ENCODE peak calls at places on chromosomes 3 and 15, in five cellular contexts. K is H9, G is IMR-90, Y is H1, B is mesenchymal stem cell. V is an unnamed sample.

GRCh38 chr3:35644461-35644860 is 5.1 kb downstream of the ARPP21 start:
- DNase-seq in K (no peak), G (no peak), Y (no peak), B (no peak), V (no peak)

GRCh38 chr3:128283429-128283828 is 130.1 kb downstream of the EEFSEC start:
- DNase-seq in K (peak; percentile 15), G (no peak), Y (no peak), B (no peak), V (no peak)

GRCh38 chr3:31235062-31235704 is 297.5 kb upstream of the STT3B start:
- DNase-seq in K (no peak), G (no peak), Y (no peak), B (no peak), V (no peak)

GRCh38 chr15:62301993-62302665 is 137.0 kb upstream of the C2CD4B start:
- DNase-seq in K (no peak), G (peak; percentile 1), Y (no peak), B (peak; percentile 17), V (no peak)

GRCh38 chr3:27165348-27165747 is 203.8 kb downstream of the NEK10 start:
- DNase-seq in K (no peak), G (peak; percentile 42), Y (no peak), B (peak; percentile 71), V (no peak)

GRCh38 chr3:95438274-95438673 is 1375.4 kb downstream of the NSUN3 start:
- DNase-seq in K (no peak), G (no peak), Y (no peak), B (no peak), V (no peak)

GRCh38 chr15:39641187-39641889 is 60.5 kb downstream of the THBS1 start:
- DNase-seq in K (no peak), G (peak; percentile 48), Y (no peak), B (peak; percentile 22), V (no peak)

GRCh38 chr3:165640970-165641369 is 196.3 kb downstream of the BCHE start:
- DNase-seq in K (no peak), G (no peak), Y (no peak), B (no peak), V (no peak)

GRCh38 chr15:70579766-70580165 is 183.6 kb downstream of the UACA start:
- DNase-seq in K (no peak), G (no peak), Y (no peak), B (no peak), V (no peak)

GRCh38 chr3:71423151-71423906 is 160.2 kb downstream of the FOXP1 start:
- DNase-seq in K (no peak), G (no peak), Y (no peak), B (no peak), V (no peak)

GRCh38 chr15:64894395-64895056 is 17.2 kb upstream of the ANKDD1A start:
- DNase-seq in K (peak; percentile 75), G (no peak), Y (no peak), B (no peak), V (no peak)

GRCh38 chr15:26378304-26378703 is 394.6 kb downstream of the GABRB3 start:
- DNase-seq in K (no peak), G (no peak), Y (no peak), B (no peak), V (no peak)

GRCh38 chr3:95184038-95184437 is 1121.2 kb downstream of the NSUN3 start:
- DNase-seq in K (peak; percentile 23), G (no peak), Y (no peak), B (no peak), V (no peak)

GRCh38 chr15:93159892-93160398 is 70.9 kb upstream of the RGMA start:
- DNase-seq in K (no peak), G (no peak), Y (no peak), B (no peak), V (no peak)

GRCh38 chr3:18379647-18380046 is 45.5 kb downstream of the SATB1 start:
- DNase-seq in K (peak; percentile 33), G (no peak), Y (no peak), B (no peak), V (no peak)

GRCh38 chr3:51709004-51709420 is 2.1 kb downstream of the GRM2 start:
- DNase-seq in K (peak; percentile 25), G (no peak), Y (no peak), B (no peak), V (no peak)

GRCh38 chr15:64634020-64634419 is 141.4 kb downstream of the RBPMS2 start:
- DNase-seq in K (no peak), G (no peak), Y (no peak), B (peak; percentile 53), V (peak; percentile 15)

GRCh38 chr3:68468695-68469375 is 463.5 kb downstream of the TAFA4 start:
- DNase-seq in K (no peak), G (no peak), Y (no peak), B (no peak), V (no peak)

DNA sequence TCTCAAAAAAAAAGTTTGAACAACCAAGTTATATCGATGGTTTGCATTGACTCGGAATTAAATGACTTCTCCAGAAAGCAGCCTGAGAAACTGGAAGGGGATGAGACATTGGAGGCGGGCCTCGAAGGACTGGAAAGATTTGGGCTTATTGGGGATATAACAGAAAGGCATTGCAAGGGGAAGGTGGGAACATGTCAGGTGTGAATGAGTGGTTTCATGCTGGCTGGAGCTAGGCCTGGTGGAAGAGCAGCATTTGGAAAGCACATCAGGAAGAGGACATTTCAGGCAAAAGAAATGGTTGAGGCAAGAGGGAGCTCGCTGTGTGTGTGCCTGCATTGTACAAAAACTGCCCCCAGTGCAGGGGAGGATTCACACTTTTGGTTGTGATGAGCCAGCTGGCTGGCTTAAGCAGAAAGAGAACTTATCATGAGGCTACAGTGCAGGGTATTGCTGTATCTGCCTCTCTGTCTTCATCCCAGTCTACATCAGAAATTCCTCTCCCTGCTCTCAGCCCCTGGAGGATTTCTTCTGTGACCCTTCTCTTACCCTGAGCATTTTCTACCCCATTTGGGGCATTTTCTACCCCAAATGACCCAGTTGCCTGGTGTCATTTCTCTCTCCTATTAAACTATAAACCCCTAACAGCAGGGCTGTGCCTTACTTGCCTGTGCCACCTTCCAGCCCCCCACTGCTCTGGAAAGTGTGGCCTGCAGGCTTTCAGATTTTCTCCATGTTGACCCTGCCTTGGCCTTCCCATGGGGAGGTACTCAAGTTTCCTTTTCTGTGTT is 64.5 kb upstream of the FLNB start:
- DNase-seq in K (no peak), G (no peak), Y (no peak), B (no peak), V (no peak)
- H3K14ac ChIP-seq in K (no peak overlapping the region), G (no peak overlapping the region), Y (no peak overlapping the region), B (no peak overlapping the region), V (no peak overlapping the region)

DNA sequence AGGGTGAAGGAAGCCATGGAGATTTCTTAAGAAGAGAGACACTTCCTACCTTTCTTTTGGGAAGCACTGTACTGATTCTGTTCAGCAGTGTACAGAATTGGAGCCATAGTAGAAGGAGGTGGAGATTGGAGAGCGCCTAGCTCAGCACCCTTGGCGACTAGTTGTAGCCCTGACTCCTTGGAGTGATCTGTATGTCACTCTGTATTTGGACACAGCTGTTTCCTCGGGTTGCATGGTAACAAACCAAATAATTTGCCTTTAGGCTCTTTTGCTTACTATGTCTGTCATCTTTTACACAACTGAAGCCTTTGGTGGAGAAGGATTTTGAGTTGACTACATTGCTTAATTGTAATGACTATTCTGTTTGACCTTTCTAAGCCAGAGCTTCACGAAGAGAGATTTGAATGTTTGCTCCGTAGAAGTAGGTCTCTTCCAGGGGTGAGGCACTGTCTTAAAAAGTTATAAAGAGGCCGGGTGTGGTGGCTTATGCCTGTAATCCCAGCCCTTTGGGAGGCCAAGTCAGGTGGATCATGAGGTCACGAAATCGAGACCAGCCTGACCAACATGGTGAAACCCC is 77.1 kb downstream of the AKAP13 start:
- DNase-seq in K (no peak), G (no peak), Y (no peak), B (peak; percentile 86), V (no peak)
- H3K4ac ChIP-seq in K (no peak overlapping the region), G (no peak overlapping the region), Y (no peak overlapping the region), B (no peak overlapping the region), V (no peak overlapping the region)

DNA sequence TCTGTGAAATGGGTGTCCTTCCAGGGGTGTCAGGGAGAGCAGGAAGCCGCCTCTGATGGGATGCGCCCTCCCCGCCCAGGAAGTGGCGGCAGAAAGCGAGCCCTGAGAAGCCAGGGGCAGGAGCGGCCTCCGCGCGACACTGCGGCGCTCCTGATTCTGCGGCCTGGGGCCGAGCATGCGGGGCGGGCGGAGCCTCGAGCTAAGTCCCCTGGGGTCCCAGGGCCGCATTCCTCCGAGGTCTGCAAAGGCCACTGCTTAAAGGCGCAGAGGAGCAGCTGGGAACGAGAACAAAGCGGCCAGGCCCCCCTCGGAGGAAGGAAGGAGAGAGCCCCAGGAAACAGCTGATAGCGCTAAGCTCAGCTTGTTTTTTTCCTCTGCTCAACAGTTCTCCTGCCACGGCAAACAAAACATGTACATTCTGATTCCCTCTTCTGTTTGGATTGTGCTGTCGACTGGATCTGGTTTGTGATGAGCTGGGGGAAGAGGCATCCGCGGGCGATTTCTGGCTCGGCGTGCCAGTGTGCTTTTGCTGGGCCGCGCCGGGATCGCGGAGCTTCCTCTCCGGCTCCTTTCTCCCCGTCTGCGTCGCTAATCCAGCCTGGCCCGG is 34.1 kb downstream of the GRK7 start:
- DNase-seq in K (peak; percentile 85), G (peak; percentile 7), Y (peak; percentile 63), B (peak; percentile 54), V (peak; percentile 83)
- H4K8ac ChIP-seq in K (no peak overlapping the region), G (peak overlapping the region; percentile 69), Y (no peak overlapping the region), B (peak overlapping the region; percentile 98), V (peak overlapping the region; percentile 53)

DNA sequence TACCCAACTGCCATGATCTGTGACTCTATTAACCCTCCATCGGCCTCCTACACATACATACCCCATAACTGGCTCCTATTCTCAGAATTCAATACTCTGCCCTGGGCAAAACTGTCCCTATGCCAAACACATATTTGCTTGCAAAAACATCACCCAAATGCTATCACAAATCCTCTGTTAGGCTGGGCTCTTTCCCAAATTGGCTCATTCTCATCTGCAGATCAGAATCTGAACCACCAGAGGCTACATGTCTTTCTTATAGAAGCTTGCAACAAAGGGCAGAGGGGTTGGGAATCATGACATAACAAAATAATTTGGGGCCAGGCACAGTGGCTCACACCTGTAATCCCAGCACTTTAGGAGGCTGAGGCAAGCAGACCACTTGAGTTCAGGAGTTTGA is 45.4 kb upstream of the GOLM2 start:
- DNase-seq in K (no peak), G (no peak), Y (no peak), B (no peak), V (no peak)
- H3K14ac ChIP-seq in K (no peak overlapping the region), G (no peak overlapping the region), Y (no peak overlapping the region), B (no peak overlapping the region), V (no peak overlapping the region)

V was measured in neuronal stem cell.